ENCODE peak calls at places on chromosome 3, in ten cellular contexts. Q, K, N, X, I, E, R, L, Y and J are unnamed samples.

GRCh38 chr3:21670386-21670785 is 80.6 kb downstream of the ZNF385D start:
- DNase-seq in E (no peak), X (no peak), Y (no peak), Q (no peak), N (no peak), K (no peak), L (no peak), I (no peak), R (no peak), J (no peak)

GRCh38 chr3:128620268-128620691 is 30.3 kb downstream of the RPN1 start:
- DNase-seq in R (no peak), Y (no peak), Q (no peak), E (no peak), I (no peak), K (no peak), L (peak), N (no peak), X (no peak), J (no peak)

GRCh38 chr3:193061157-193061556 is 143.5 kb upstream of the MB21D2 start:
- DNase-seq in N (no peak), R (no peak), E (no peak), Y (no peak), Q (no peak), L (no peak), K (no peak), I (no peak), X (no peak), J (no peak)

GRCh38 chr3:49172616-49173041 is 1.2 kb downstream of the KLHDC8B start:
- DNase-seq in E (no peak), X (no peak), K (no peak), Q (no peak), I (no peak), R (no peak), L (no peak), Y (no peak), N (no peak), J (no peak)

GRCh38 chr3:110234831-110235230 is 836.8 kb upstream of the NECTIN3 start:
- DNase-seq in E (no peak), I (no peak), Y (no peak), K (no peak), X (no peak), Q (no peak), N (no peak), R (no peak), L (no peak), J (no peak)

GRCh38 chr3:69761896-69762789 is 22.9 kb downstream of the MITF start:
- DNase-seq in Y (peak), R (no peak), E (no peak), N (no peak), I (no peak), Q (no peak), X (no peak), L (peak), K (no peak), J (no peak)

GRCh38 chr3:186825294-186825821 is 17.2 kb upstream of the ADIPOQ start:
- DNase-seq in Q (no peak), L (no peak), N (no peak), I (no peak), Y (peak), K (peak), X (no peak), R (peak), E (no peak), J (no peak)

GRCh38 chr3:39541917-39542329 is 74.4 kb downstream of the MOBP start:
- DNase-seq in X (no peak), N (no peak), I (no peak), R (no peak), Y (no peak), K (no peak), E (no peak), Q (no peak), L (no peak), J (no peak)

GRCh38 chr3:38608086-38608775 is 41.3 kb downstream of the SCN5A start:
- DNase-seq in K (no peak), E (no peak), I (no peak), N (no peak), Y (no peak), R (no peak), X (no peak), Q (no peak), L (no peak), J (no peak)

GRCh38 chr3:5026046-5026362 is 46.8 kb downstream of the BHLHE40 start:
- DNase-seq in Q (no peak), K (no peak), X (no peak), L (no peak), R (no peak), I (no peak), N (no peak), Y (no peak), E (no peak), J (no peak)

GRCh38 chr3:23676093-23676492 is 129.7 kb upstream of the UBE2E1 start:
- DNase-seq in I (no peak), R (no peak), Y (no peak), Q (no peak), N (no peak), X (no peak), L (no peak), E (no peak), K (no peak), J (no peak)

GRCh38 chr3:151015762-151016161 is 43.2 kb upstream of the CLRN1 start:
- DNase-seq in R (no peak), I (no peak), Q (no peak), Y (peak), X (no peak), K (no peak), N (no peak), E (no peak), L (no peak), J (no peak)

GRCh38 chr3:38032328-38032865 is 3.0 kb upstream of the PLCD1 start:
- DNase-seq in X (no peak), L (no peak), Q (no peak), E (no peak), N (no peak), R (no peak), K (no peak), Y (no peak), I (no peak), J (no peak)

GRCh38 chr3:46903341-46904302 is 26.1 kb downstream of the PTH1R start:
- DNase-seq in R (no peak), L (no peak), Y (peak), X (no peak), E (no peak), K (no peak), Q (no peak), I (no peak), N (no peak), J (no peak)

GRCh38 chr3:43859766-43860165 is 169.0 kb downstream of the ABHD5 start:
- DNase-seq in Q (no peak), Y (no peak), X (no peak), E (no peak), K (no peak), R (no peak), N (no peak), I (no peak), L (no peak), J (no peak)

GRCh38 chr3:195151866-195152526 is 119.0 kb downstream of the XXYLT1 start:
- DNase-seq in K (no peak), L (no peak), I (no peak), R (no peak), N (no peak), Y (peak), E (no peak), Q (no peak), X (no peak), J (no peak)

GRCh38 chr3:13113346-13114335 is 40.4 kb upstream of the IQSEC1 start:
- DNase-seq in R (no peak), K (no peak), Y (no peak), L (no peak), Q (no peak), N (no peak), X (no peak), E (no peak), I (no peak), J (no peak)

GRCh38 chr3:65039754-65040210 is 352.0 kb upstream of the ADAMTS9 start:
- DNase-seq in K (no peak), I (no peak), E (no peak), Q (no peak), N (no peak), X (no peak), R (no peak), L (peak), Y (peak), J (no peak)

GRCh38 chr3:32308378-32308777 is 69.9 kb downstream of the CMTM8 start:
- DNase-seq in N (no peak), L (no peak), Q (no peak), E (no peak), Y (no peak), I (no peak), X (no peak), R (no peak), K (no peak), J (no peak)

GRCh38 chr3:61537366-61537765 is 24.0 kb upstream of the PTPRG start:
- DNase-seq in K (peak), Q (no peak), L (no peak), N (no peak), R (no peak), E (no peak), X (no peak), I (no peak), Y (no peak), J (no peak)

GRCh38 chr3:79139395-79140060 is 628.3 kb downstream of the ROBO1 start:
- DNase-seq in Q (no peak), I (no peak), L (no peak), X (peak), R (no peak), E (no peak), Y (peak), K (no peak), N (no peak), J (no peak)

GRCh38 chr3:149605902-149606301 is 51.9 kb downstream of the WWTR1 start:
- DNase-seq in R (no peak), E (no peak), Q (no peak), I (no peak), X (no peak), N (no peak), L (no peak), Y (peak), K (no peak), J (no peak)

GRCh38 chr3:112373476-112373875 is 40.5 kb downstream of the CD200 start:
- DNase-seq in I (no peak), E (no peak), R (no peak), N (no peak), Q (no peak), X (no peak), L (no peak), K (no peak), Y (no peak), J (no peak)

GRCh38 chr3:158769519-158770253 is 32.2 kb upstream of the MFSD1 start:
- DNase-seq in L (no peak), R (no peak), E (no peak), Y (no peak), Q (no peak), X (no peak), K (no peak), N (no peak), I (no peak), J (no peak)

GRCh38 chr3:59545369-59545768 is 495.5 kb upstream of the CFAP20DC start:
- DNase-seq in L (no peak), I (no peak), Q (no peak), N (no peak), E (no peak), X (no peak), K (no peak), Y (no peak), R (no peak), J (no peak)

GRCh38 chr3:138638641-138639040 is 30.1 kb downstream of the FAIM start:
- DNase-seq in R (no peak), Y (no peak), X (no peak), I (no peak), Q (no peak), L (no peak), K (no peak), E (no peak), N (no peak), J (no peak)
- TF ChIP-seq CTCF in R (no peak), Y (no peak), X (no peak), I (no peak), Q (no peak), L (no peak), K (no peak), E (no peak), N (no peak), J (no peak)

GRCh38 chr3:66370179-66370578 is 130.6 kb downstream of the LRIG1 start:
- DNase-seq in N (no peak), R (no peak), K (no peak), E (no peak), X (no peak), Q (no peak), Y (no peak), I (peak), L (no peak), J (no peak)

GRCh38 chr3:66371432-66371831 is 129.4 kb downstream of the LRIG1 start:
- DNase-seq in N (no peak), X (no peak), Y (no peak), K (no peak), E (no peak), I (no peak), L (no peak), R (no peak), Q (no peak), J (no peak)

GRCh38 chr3:66367979-66368378 is 132.8 kb downstream of the LRIG1 start:
- DNase-seq in E (no peak), X (no peak), R (no peak), Q (no peak), Y (no peak), N (no peak), I (no peak), L (no peak), K (no peak), J (no peak)

GRCh38 chr3:66376568-66376967 is 124.3 kb downstream of the LRIG1 start:
- DNase-seq in I (no peak), Y (peak), X (peak), R (no peak), Q (no peak), N (no peak), L (peak), E (no peak), K (no peak), J (no peak)

GRCh38 chr3:66372681-66373350 is 128.0 kb downstream of the LRIG1 start:
- DNase-seq in E (no peak), I (peak), R (peak), K (peak), Y (no peak), L (peak), Q (no peak), N (peak), X (peak), J (peak)
- TF ChIP-seq CTCF in E (no peak), I (peak), R (peak), K (no peak), Y (peak), L (peak), Q (no peak), N (no peak), X (no peak), J (peak)

GRCh38 chr3:134194247-134194646 is 56.4 kb downstream of the RYK start:
- DNase-seq in Q (no peak), E (no peak), K (no peak), N (no peak), Y (no peak), L (no peak), X (no peak), R (no peak), I (no peak), J (no peak)

GRCh38 chr3:134199240-134199639 is 51.4 kb downstream of the RYK start:
- DNase-seq in R (no peak), K (no peak), E (no peak), X (no peak), N (no peak), Q (no peak), I (no peak), L (no peak), Y (no peak), J (no peak)

GRCh38 chr3:134201201-134202130 is 49.2 kb downstream of the RYK start:
- DNase-seq in I (no peak), K (no peak), L (no peak), X (no peak), E (no peak), Q (no peak), N (no peak), R (no peak), Y (peak), J (no peak)

GRCh38 chr3:134198414-134198813 is 52.2 kb downstream of the RYK start:
- DNase-seq in R (no peak), Y (no peak), E (no peak), L (no peak), X (no peak), Q (no peak), I (no peak), K (no peak), N (no peak), J (no peak)

DNA sequence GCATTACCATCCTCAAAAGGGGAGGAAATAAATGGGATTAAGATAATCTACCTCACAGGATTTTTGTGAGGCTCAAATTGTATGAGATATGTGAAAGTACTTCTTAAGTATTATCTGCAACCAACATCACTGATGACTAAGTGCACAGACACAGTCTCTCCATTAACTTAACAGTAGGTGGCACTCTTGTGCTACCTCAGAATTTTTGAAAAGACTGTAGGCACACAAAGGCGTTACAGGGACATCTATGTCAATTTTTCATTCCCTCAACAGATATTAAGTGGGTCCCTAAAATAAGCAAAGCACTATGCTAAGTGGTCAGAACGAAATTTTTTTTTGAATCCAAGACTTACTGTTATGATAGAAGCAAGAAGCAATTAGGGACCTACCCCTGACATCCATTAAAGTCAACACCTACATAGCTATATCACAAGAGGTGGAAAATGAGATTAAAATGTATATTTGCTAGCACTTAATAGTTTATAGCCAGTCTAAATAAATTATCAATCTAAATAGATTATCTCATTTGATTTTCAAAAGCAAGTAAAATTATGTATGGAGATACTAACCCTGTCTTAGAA is 52.9 kb downstream of the RYK start:
- DNase-seq in N (peak), R (no peak), L (peak), E (no peak), Y (peak), I (no peak), K (no peak), X (peak), Q (no peak), J (peak)
- TF ChIP-seq CTCF in N (peak), R (peak), L (peak), E (peak), Y (peak), I (peak), K (peak), X (no peak), Q (peak), J (peak)

GRCh38 chr3:53426918-53427317 is 67.5 kb upstream of the CACNA1D start:
- DNase-seq in R (no peak), L (peak), X (no peak), Y (no peak), N (no peak), K (no peak), I (no peak), Q (no peak), E (no peak), J (no peak)
- TF ChIP-seq CTCF in R (no peak), L (no peak), X (no peak), Y (peak), N (no peak), K (no peak), I (no peak), Q (no peak), E (no peak), J (no peak)

DNA sequence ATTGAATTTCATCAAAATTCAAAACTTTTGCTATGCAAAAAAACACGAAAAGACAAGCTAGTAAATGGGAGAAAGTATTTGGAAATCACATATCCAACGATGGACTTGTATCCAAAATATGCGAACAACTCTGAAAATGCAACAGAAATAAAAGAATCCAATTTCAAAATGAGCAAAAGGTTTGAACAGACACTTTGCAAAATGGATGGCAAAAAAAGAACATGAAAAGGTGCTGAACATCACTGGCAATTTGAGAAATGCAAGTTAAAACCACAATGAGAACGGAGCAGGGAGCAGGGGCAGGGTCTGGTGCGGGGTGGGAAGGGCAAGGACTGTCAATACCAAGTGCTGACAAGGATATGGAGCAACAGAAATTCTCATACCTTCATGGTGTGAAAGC is 23.1 kb upstream of the FOXP1 start:
- DNase-seq in I (no peak), K (no peak), R (no peak), L (no peak), Q (no peak), N (no peak), E (no peak), X (no peak), Y (no peak), J (no peak)
- TF ChIP-seq CTCF in I (no peak), K (no peak), R (no peak), L (no peak), Q (no peak), N (no peak), E (no peak), X (no peak), Y (no peak), J (no peak)

GRCh38 chr3:82329300-82329699 is 567.9 kb upstream of the GBE1 start:
- DNase-seq in Y (no peak), K (no peak), N (no peak), R (no peak), L (no peak), I (no peak), X (no peak), E (no peak), Q (no peak), J (no peak)
- TF ChIP-seq CTCF in Y (no peak), K (peak), N (no peak), R (no peak), L (peak), I (peak), X (no peak), E (peak), Q (no peak), J (peak)